ENCODE peak calls at places on chromosome 9, in four cellular contexts. One of them, this sample, is unnamed.

GRCh38 chr9:69674112-69674511 is 1.9 kb upstream of the APBA1 start:
- DNase-seq in HCT116: peak; percentile 16
- DNase-seq in uterus: no peak
- DNase-seq in ascending aorta: no peak
- DNase-seq in this sample: no peak

GRCh38 chr9:119526703-119527102 is 157.5 kb upstream of the BRINP1 start:
- DNase-seq in ascending aorta: no peak
- DNase-seq in uterus: no peak
- DNase-seq in HCT116: no peak
- DNase-seq in this sample: no peak

GRCh38 chr9:111857555-111858211 is 38.9 kb upstream of the UGCG start:
- DNase-seq in ascending aorta: no peak
- DNase-seq in uterus: no peak
- DNase-seq in HCT116: no peak
- DNase-seq in this sample: no peak

GRCh38 chr9:32550046-32550608 is 2.0 kb upstream of the SMIM27 start:
- DNase-seq in ascending aorta: no peak
- DNase-seq in HCT116: no peak
- DNase-seq in uterus: no peak
- DNase-seq in this sample: peak; percentile 58

GRCh38 chr9:107465467-107466451 is 23.8 kb downstream of the KLF4 start:
- DNase-seq in HCT116: no peak
- DNase-seq in uterus: peak; percentile 81
- DNase-seq in ascending aorta: peak; percentile 84
- DNase-seq in this sample: peak; percentile 71

GRCh38 chr9:21141427-21141882 is at the start of gene IFNW1:
- DNase-seq in uterus: no peak
- DNase-seq in ascending aorta: no peak
- DNase-seq in HCT116: no peak
- DNase-seq in this sample: no peak

GRCh38 chr9:77594963-77595362 is 53.2 kb downstream of the GNA14 start:
- DNase-seq in ascending aorta: no peak
- DNase-seq in HCT116: no peak
- DNase-seq in uterus: no peak
- DNase-seq in this sample: no peak

GRCh38 chr9:131986089-131986488 is 93.6 kb downstream of the MED27 start:
- DNase-seq in HCT116: no peak
- DNase-seq in ascending aorta: no peak
- DNase-seq in uterus: no peak
- DNase-seq in this sample: no peak

GRCh38 chr9:106921989-106922388 is 59.0 kb downstream of the ZNF462 start:
- DNase-seq in uterus: no peak
- DNase-seq in HCT116: no peak
- DNase-seq in ascending aorta: no peak
- DNase-seq in this sample: peak; percentile 35

GRCh38 chr9:80797841-80798688 is 891.3 kb downstream of the TLE1 start:
- DNase-seq in ascending aorta: no peak
- DNase-seq in uterus: peak; percentile 67
- DNase-seq in HCT116: no peak
- DNase-seq in this sample: peak; percentile 13

GRCh38 chr9:36337865-36338264 is 62.2 kb downstream of the RNF38 start:
- DNase-seq in ascending aorta: no peak
- DNase-seq in HCT116: no peak
- DNase-seq in uterus: no peak
- DNase-seq in this sample: no peak

GRCh38 chr9:10875752-10876151 is 262.9 kb upstream of the PTPRD start:
- DNase-seq in HCT116: no peak
- DNase-seq in ascending aorta: no peak
- DNase-seq in uterus: no peak
- DNase-seq in this sample: peak; percentile 57

GRCh38 chr9:109258619-109259321 is 62.1 kb downstream of the EPB41L4B start:
- DNase-seq in HCT116: no peak
- DNase-seq in ascending aorta: peak; percentile 21
- DNase-seq in uterus: no peak
- DNase-seq in this sample: no peak

GRCh38 chr9:21616082-21616778 is 134.1 kb upstream of the IFNE start:
- DNase-seq in ascending aorta: no peak
- DNase-seq in uterus: no peak
- DNase-seq in HCT116: peak; percentile 93
- DNase-seq in this sample: peak; percentile 90

GRCh38 chr9:82532504-82532903 is 530.4 kb downstream of the RASEF start:
- DNase-seq in HCT116: no peak
- DNase-seq in ascending aorta: no peak
- DNase-seq in uterus: no peak
- DNase-seq in this sample: peak; percentile 44

GRCh38 chr9:88143179-88143578 is 4.9 kb upstream of the SPATA31C2 start:
- DNase-seq in ascending aorta: no peak
- DNase-seq in HCT116: no peak
- DNase-seq in uterus: no peak
- DNase-seq in this sample: no peak

GRCh38 chr9:68933434-68934318 is 80.2 kb downstream of the PRKACG start:
- DNase-seq in uterus: no peak
- DNase-seq in ascending aorta: no peak
- DNase-seq in HCT116: no peak
- DNase-seq in this sample: peak; percentile 26

GRCh38 chr9:121210536-121210935 is 8.9 kb upstream of the RAB14 start:
- DNase-seq in uterus: no peak
- DNase-seq in HCT116: no peak
- DNase-seq in ascending aorta: no peak
- DNase-seq in this sample: no peak

GRCh38 chr9:101220341-101220740 is 164.5 kb downstream of the BAAT start:
- DNase-seq in uterus: no peak
- DNase-seq in HCT116: no peak
- DNase-seq in ascending aorta: no peak
- DNase-seq in this sample: no peak

GRCh38 chr9:130599625-130600024 is 20.2 kb downstream of the FUBP3 start:
- DNase-seq in HCT116: no peak
- DNase-seq in uterus: no peak
- DNase-seq in ascending aorta: no peak
- DNase-seq in this sample: no peak

GRCh38 chr9:132056717-132057429 is 22.8 kb downstream of the MED27 start:
- DNase-seq in HCT116: no peak
- DNase-seq in uterus: no peak
- DNase-seq in ascending aorta: no peak
- DNase-seq in this sample: no peak

GRCh38 chr9:82130331-82131042 is 141.9 kb downstream of the SPATA31D1 start:
- DNase-seq in uterus: no peak
- DNase-seq in ascending aorta: no peak
- DNase-seq in HCT116: no peak
- DNase-seq in this sample: no peak

GRCh38 chr9:121286973-121287721 is 19.2 kb downstream of the GSN start:
- DNase-seq in ascending aorta: peak; percentile 95
- DNase-seq in uterus: peak; percentile 90
- DNase-seq in HCT116: peak; percentile 98
- DNase-seq in this sample: peak; percentile 97

GRCh38 chr9:3858961-3859360 is 333.2 kb upstream of the RFX3 start:
- DNase-seq in HCT116: no peak
- DNase-seq in uterus: no peak
- DNase-seq in ascending aorta: no peak
- DNase-seq in this sample: peak; percentile 74

GRCh38 chr9:131799177-131799823 is 59.4 kb upstream of the RAPGEF1 start:
- DNase-seq in HCT116: peak; percentile 10
- DNase-seq in uterus: no peak
- DNase-seq in ascending aorta: no peak
- DNase-seq in this sample: peak; percentile 52

GRCh38 chr9:77763566-77763965 is 115.4 kb upstream of the GNA14 start:
- DNase-seq in uterus: no peak
- DNase-seq in HCT116: no peak
- DNase-seq in ascending aorta: no peak
- DNase-seq in this sample: no peak

GRCh38 chr9:104984994-104985393 is 57.0 kb upstream of the ABCA1 start:
- DNase-seq in HCT116: no peak
- DNase-seq in uterus: no peak
- DNase-seq in ascending aorta: no peak
- DNase-seq in this sample: no peak

GRCh38 chr9:109289186-109289585 is 31.7 kb downstream of the EPB41L4B start:
- DNase-seq in uterus: no peak
- DNase-seq in HCT116: no peak
- DNase-seq in ascending aorta: no peak
- DNase-seq in this sample: no peak

DNA sequence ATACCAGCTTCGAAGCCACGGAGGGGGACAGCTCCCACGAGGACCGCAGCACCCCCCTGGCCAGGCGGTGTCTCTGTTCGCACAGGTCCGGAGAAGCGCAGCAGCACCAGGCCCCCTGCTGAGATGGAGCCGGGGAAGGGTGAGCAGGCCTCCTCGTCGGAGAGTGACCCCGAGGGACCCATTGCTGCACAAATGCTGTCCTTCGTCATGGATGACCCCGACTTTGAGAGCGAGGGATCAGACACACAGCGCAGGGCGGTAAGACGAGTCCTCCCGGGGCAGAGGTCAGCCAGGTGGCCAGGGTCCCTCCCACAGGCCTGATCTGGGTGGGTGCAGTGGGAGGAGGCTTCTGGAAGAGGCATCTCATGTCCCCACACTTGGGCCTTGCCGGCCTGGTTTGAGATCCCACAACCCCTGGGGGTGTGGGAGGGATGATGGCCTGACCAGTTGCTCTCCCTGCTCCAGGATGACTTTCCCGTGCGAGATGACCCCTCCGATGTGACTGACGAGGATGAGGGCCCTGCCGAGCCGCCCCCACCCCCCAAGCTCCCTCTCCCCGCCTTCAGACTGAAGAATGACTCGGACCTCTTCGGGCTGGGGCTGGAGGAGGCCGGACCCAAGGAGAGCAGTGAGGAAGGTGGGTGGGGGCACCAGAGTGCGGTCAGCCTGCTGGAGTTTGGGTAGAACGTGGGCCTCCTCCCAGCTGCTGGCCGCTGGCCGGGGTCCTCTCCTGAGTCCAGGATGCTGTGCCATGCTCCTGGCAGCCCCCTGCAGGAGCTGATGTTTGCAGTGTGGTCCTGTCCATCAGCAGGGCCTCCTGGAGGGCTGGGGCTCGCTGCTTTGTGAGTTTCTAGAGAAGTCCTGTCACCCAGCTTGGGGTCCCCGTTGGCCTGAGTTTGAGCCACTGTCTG is 2.8 kb upstream of the AJM1 start:
- DNase-seq in uterus: no peak
- DNase-seq in ascending aorta: no peak
- DNase-seq in HCT116: no peak
- DNase-seq in this sample: no peak
- H3K36me3 ChIP-seq in uterus: no peaks in the 10 kb centered on the region
- H3K36me3 ChIP-seq in ascending aorta: peaks cover 53% of the 10 kb centered on the region
- H3K36me3 ChIP-seq in HCT116: no peaks in the 10 kb centered on the region
- H3K36me3 ChIP-seq in this sample: peaks cover 12% of the 10 kb centered on the region

DNA sequence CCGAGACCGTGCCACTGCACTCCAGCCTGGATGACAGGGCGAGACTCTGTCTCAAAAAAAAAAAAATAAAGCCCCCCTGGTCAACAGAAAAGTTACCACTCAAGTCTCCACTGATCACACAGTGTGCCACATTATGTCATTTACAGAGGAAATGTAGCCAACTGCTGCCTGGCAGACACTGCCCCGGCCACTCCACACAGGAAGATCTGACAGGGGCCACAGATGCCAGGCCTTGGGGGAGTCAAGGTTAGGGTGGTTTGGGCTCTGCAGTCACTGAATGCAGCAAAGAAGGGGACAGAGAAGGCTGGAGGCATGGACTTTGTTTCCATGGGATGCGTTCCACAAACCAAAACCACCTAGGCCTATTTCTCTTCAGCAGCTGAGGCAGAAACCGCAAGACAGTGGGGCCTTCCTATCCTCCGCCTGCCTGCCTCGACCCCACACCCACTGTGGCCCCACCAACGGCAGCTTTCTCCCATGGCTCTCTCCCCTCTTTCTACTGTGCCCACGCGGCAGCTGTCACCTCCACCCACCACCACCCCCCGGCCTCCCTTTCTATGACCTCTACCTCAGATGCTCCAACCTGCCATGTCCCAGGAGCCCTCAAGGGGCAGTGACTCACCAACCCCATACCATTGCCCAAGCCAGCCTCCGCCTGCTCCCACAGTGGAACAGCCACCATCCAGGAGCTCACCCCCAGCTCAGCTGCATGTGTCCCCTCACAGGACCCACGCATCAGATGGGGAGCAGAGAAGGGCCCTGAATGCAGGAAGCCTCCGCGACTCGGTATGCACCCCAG is 12.4 kb downstream of the IPPK start:
- DNase-seq in ascending aorta: no peak
- DNase-seq in HCT116: no peak
- DNase-seq in uterus: no peak
- DNase-seq in this sample: peak; percentile 18
- H3K36me3 ChIP-seq in ascending aorta: peaks cover 19% of the 10 kb centered on the region
- H3K36me3 ChIP-seq in HCT116: peaks cover 2% of the 10 kb centered on the region
- H3K36me3 ChIP-seq in uterus: no peaks in the 10 kb centered on the region
- H3K36me3 ChIP-seq in this sample: peaks cover 57% of the 10 kb centered on the region

GRCh38 chr9:125375820-125376219 is 114.2 kb downstream of the GAPVD1 start:
- DNase-seq in uterus: no peak
- DNase-seq in ascending aorta: no peak
- DNase-seq in HCT116: no peak
- DNase-seq in this sample: no peak
- H3K36me3 ChIP-seq in uterus: no peaks in the 10 kb centered on the region
- H3K36me3 ChIP-seq in ascending aorta: no peaks in the 10 kb centered on the region
- H3K36me3 ChIP-seq in HCT116: no peaks in the 10 kb centered on the region
- H3K36me3 ChIP-seq in this sample: peaks cover 10% of the 10 kb centered on the region

DNA sequence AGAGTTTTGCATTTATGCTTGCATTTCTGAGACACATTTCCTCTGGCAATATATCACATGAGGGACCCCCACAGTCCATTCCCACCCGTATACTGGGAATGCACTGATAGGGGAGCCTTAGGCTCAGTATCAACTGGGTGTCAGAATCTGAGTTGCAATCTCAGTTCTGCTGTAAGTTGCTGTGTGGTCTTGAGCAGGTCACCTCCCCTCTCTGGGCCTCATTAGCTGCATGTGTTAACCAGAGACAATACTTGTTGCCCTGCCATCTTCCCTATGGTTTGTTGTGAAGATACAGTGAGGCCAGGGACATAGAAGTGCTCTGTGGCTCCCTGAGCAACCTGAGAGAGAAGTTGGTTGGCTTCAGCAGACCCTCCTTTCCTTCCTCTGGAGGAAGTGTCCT is 55.7 kb upstream of the TGFBR1 start:
- DNase-seq in uterus: no peak
- DNase-seq in HCT116: no peak
- DNase-seq in ascending aorta: no peak
- DNase-seq in this sample: no peak
- H3K36me3 ChIP-seq in uterus: no peaks in the 10 kb centered on the region
- H3K36me3 ChIP-seq in HCT116: no peaks in the 10 kb centered on the region
- H3K36me3 ChIP-seq in ascending aorta: no peaks in the 10 kb centered on the region
- H3K36me3 ChIP-seq in this sample: peaks cover 20% of the 10 kb centered on the region

GRCh38 chr9:128807827-128808226 is 10.5 kb upstream of the ENDOG start:
- DNase-seq in HCT116: no peak
- DNase-seq in uterus: no peak
- DNase-seq in ascending aorta: no peak
- DNase-seq in this sample: no peak
- H3K36me3 ChIP-seq in HCT116: peaks cover 3% of the 10 kb centered on the region
- H3K36me3 ChIP-seq in uterus: no peaks in the 10 kb centered on the region
- H3K36me3 ChIP-seq in ascending aorta: peaks cover 61% of the 10 kb centered on the region
- H3K36me3 ChIP-seq in this sample: peaks cover 64% of the 10 kb centered on the region

GRCh38 chr9:113269871-113270270 is 5.5 kb downstream of the CDC26 start:
- DNase-seq in HCT116: no peak
- DNase-seq in ascending aorta: no peak
- DNase-seq in uterus: no peak
- DNase-seq in this sample: no peak
- H3K36me3 ChIP-seq in HCT116: peaks cover 23% of the 10 kb centered on the region
- H3K36me3 ChIP-seq in ascending aorta: peaks cover 70% of the 10 kb centered on the region
- H3K36me3 ChIP-seq in uterus: no peaks in the 10 kb centered on the region
- H3K36me3 ChIP-seq in this sample: peaks cover 75% of the 10 kb centered on the region